ENCODE peak calls at places on chromosomes 12 and 14, in eight cellular contexts. One of them, this sample, is unnamed.

GRCh38 chr12:659090-659683 is 4.1 kb downstream of the NINJ2 start:
- DNase-seq in SK-N-SH: no peak
- DNase-seq in ovary: no peak
- DNase-seq in IMR-90: no peak
- DNase-seq in H9: no peak
- DNase-seq in endodermal cell: no peak
- DNase-seq in heart right ventricle: no peak
- DNase-seq in tibial artery: no peak
- DNase-seq in this sample: no peak

GRCh38 chr12:14207946-14208612 is 157.4 kb upstream of the ATF7IP start:
- DNase-seq in H9: no peak
- DNase-seq in heart right ventricle: no peak
- DNase-seq in IMR-90: no peak
- DNase-seq in ovary: no peak
- DNase-seq in tibial artery: no peak
- DNase-seq in SK-N-SH: no peak
- DNase-seq in endodermal cell: no peak
- DNase-seq in this sample: no peak

GRCh38 chr12:120199595-120200306 is 1.2 kb downstream of the RPLP0 start:
- DNase-seq in IMR-90: peak; percentile 77
- DNase-seq in ovary: no peak
- DNase-seq in H9: no peak
- DNase-seq in tibial artery: no peak
- DNase-seq in endodermal cell: no peak
- DNase-seq in heart right ventricle: no peak
- DNase-seq in SK-N-SH: no peak
- DNase-seq in this sample: peak; percentile 90

GRCh38 chr12:46938071-46938678 is 112.4 kb upstream of the SLC38A4 start:
- DNase-seq in heart right ventricle: no peak
- DNase-seq in SK-N-SH: no peak
- DNase-seq in IMR-90: peak; percentile 34
- DNase-seq in endodermal cell: no peak
- DNase-seq in H9: no peak
- DNase-seq in tibial artery: no peak
- DNase-seq in ovary: no peak
- DNase-seq in this sample: no peak

GRCh38 chr12:75623631-75624118 is 112.3 kb upstream of the KRR1 start:
- DNase-seq in IMR-90: peak; percentile 33
- DNase-seq in SK-N-SH: peak; percentile 15
- DNase-seq in H9: peak; percentile 46
- DNase-seq in tibial artery: no peak
- DNase-seq in endodermal cell: peak; percentile 76
- DNase-seq in heart right ventricle: no peak
- DNase-seq in ovary: no peak
- DNase-seq in this sample: no peak

GRCh38 chr14:22510527-22511110 is 78.4 kb downstream of the DAD1 start:
- DNase-seq in H9: no peak
- DNase-seq in IMR-90: peak; percentile 74
- DNase-seq in heart right ventricle: no peak
- DNase-seq in tibial artery: no peak
- DNase-seq in SK-N-SH: no peak
- DNase-seq in ovary: no peak
- DNase-seq in endodermal cell: no peak
- DNase-seq in this sample: peak; percentile 85

GRCh38 chr12:3428631-3429030 is 62.4 kb upstream of the PRMT8 start:
- DNase-seq in endodermal cell: no peak
- DNase-seq in IMR-90: no peak
- DNase-seq in SK-N-SH: no peak
- DNase-seq in H9: no peak
- DNase-seq in ovary: no peak
- DNase-seq in heart right ventricle: no peak
- DNase-seq in tibial artery: no peak
- DNase-seq in this sample: no peak

GRCh38 chr12:16121953-16122352 is 155.5 kb downstream of the SLC15A5 start:
- DNase-seq in heart right ventricle: no peak
- DNase-seq in IMR-90: no peak
- DNase-seq in H9: peak; percentile 75
- DNase-seq in tibial artery: no peak
- DNase-seq in SK-N-SH: no peak
- DNase-seq in ovary: no peak
- DNase-seq in endodermal cell: peak; percentile 88
- DNase-seq in this sample: no peak

GRCh38 chr12:2483713-2484112 is 311.1 kb upstream of the FKBP4 start:
- DNase-seq in H9: no peak
- DNase-seq in heart right ventricle: no peak
- DNase-seq in IMR-90: no peak
- DNase-seq in ovary: no peak
- DNase-seq in endodermal cell: no peak
- DNase-seq in tibial artery: no peak
- DNase-seq in SK-N-SH: no peak
- DNase-seq in this sample: no peak

GRCh38 chr12:13702401-13702800 is 279.0 kb downstream of the GRIN2B start:
- DNase-seq in IMR-90: no peak
- DNase-seq in SK-N-SH: no peak
- DNase-seq in tibial artery: no peak
- DNase-seq in ovary: no peak
- DNase-seq in endodermal cell: no peak
- DNase-seq in H9: no peak
- DNase-seq in heart right ventricle: no peak
- DNase-seq in this sample: no peak

GRCh38 chr12:132285991-132286681 is 43.3 kb downstream of the GALNT9 start:
- DNase-seq in IMR-90: peak; percentile 21
- DNase-seq in H9: peak; percentile 66
- DNase-seq in SK-N-SH: peak; percentile 62
- DNase-seq in heart right ventricle: peak; percentile 28
- DNase-seq in ovary: peak; percentile 84
- DNase-seq in tibial artery: no peak
- DNase-seq in endodermal cell: peak; percentile 82
- DNase-seq in this sample: no peak
- H3K27ac ChIP-seq in IMR-90: no peak overlapping the region
- H3K27ac ChIP-seq in H9: no peak overlapping the region
- H3K27ac ChIP-seq in SK-N-SH: no peak overlapping the region
- H3K27ac ChIP-seq in heart right ventricle: no peak overlapping the region
- H3K27ac ChIP-seq in ovary: no peak overlapping the region
- H3K27ac ChIP-seq in tibial artery: no peak overlapping the region
- H3K27ac ChIP-seq in endodermal cell: no peak overlapping the region
- H3K27ac ChIP-seq in this sample: no peak overlapping the region

DNA sequence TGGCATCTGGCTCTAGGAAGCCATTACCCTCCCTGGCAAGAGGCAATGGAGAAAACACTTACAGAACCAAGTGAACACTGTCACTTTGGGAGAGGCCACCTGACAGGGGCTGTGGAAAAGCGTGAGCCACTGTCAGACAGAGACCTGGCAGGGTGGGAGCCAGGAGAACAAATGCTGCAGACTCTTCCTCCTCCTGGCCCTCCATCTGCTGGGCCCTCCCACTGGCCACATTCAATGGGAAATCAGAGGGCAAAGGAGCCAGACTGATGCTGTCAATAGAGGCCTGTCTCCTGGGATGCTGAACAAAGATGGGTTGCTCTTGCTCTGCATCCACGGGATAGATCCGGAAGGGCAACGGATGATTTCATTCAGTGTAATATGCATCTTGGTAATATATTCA is 44.9 kb upstream of the BCAT1 start:
- DNase-seq in tibial artery: no peak
- DNase-seq in ovary: no peak
- DNase-seq in IMR-90: no peak
- DNase-seq in H9: peak; percentile 41
- DNase-seq in SK-N-SH: no peak
- DNase-seq in heart right ventricle: no peak
- DNase-seq in endodermal cell: peak; percentile 67
- DNase-seq in this sample: peak; percentile 18
- H3K27ac ChIP-seq in tibial artery: no peak overlapping the region
- H3K27ac ChIP-seq in ovary: no peak overlapping the region
- H3K27ac ChIP-seq in IMR-90: no peak overlapping the region
- H3K27ac ChIP-seq in H9: no peak overlapping the region
- H3K27ac ChIP-seq in SK-N-SH: no peak overlapping the region
- H3K27ac ChIP-seq in heart right ventricle: no peak overlapping the region
- H3K27ac ChIP-seq in endodermal cell: peak overlapping the region; percentile 62
- H3K27ac ChIP-seq in this sample: no peak overlapping the region

GRCh38 chr14:69586420-69586819 is 11.7 kb upstream of the CCDC177 start:
- DNase-seq in tibial artery: no peak
- DNase-seq in SK-N-SH: no peak
- DNase-seq in IMR-90: no peak
- DNase-seq in endodermal cell: no peak
- DNase-seq in heart right ventricle: no peak
- DNase-seq in ovary: no peak
- DNase-seq in H9: no peak
- DNase-seq in this sample: no peak
- H3K27ac ChIP-seq in tibial artery: no peak overlapping the region
- H3K27ac ChIP-seq in SK-N-SH: no peak overlapping the region
- H3K27ac ChIP-seq in IMR-90: no peak overlapping the region
- H3K27ac ChIP-seq in endodermal cell: no peak overlapping the region
- H3K27ac ChIP-seq in heart right ventricle: no peak overlapping the region
- H3K27ac ChIP-seq in ovary: no peak overlapping the region
- H3K27ac ChIP-seq in H9: no peak overlapping the region
- H3K27ac ChIP-seq in this sample: no peak overlapping the region

GRCh38 chr14:95710106-95710505 is 3.8 kb downstream of the TCL1A start:
- DNase-seq in ovary: no peak
- DNase-seq in heart right ventricle: no peak
- DNase-seq in SK-N-SH: no peak
- DNase-seq in H9: no peak
- DNase-seq in endodermal cell: no peak
- DNase-seq in IMR-90: no peak
- DNase-seq in tibial artery: no peak
- DNase-seq in this sample: no peak

GRCh38 chr14:95703341-95703740 is 10.6 kb downstream of the TCL1A start:
- DNase-seq in SK-N-SH: no peak
- DNase-seq in endodermal cell: no peak
- DNase-seq in heart right ventricle: no peak
- DNase-seq in IMR-90: no peak
- DNase-seq in tibial artery: no peak
- DNase-seq in ovary: no peak
- DNase-seq in H9: no peak
- DNase-seq in this sample: no peak

GRCh38 chr14:95703805-95704204 is 10.1 kb downstream of the TCL1A start:
- DNase-seq in IMR-90: no peak
- DNase-seq in heart right ventricle: no peak
- DNase-seq in tibial artery: no peak
- DNase-seq in SK-N-SH: no peak
- DNase-seq in ovary: no peak
- DNase-seq in endodermal cell: no peak
- DNase-seq in H9: no peak
- DNase-seq in this sample: no peak

GRCh38 chr14:95705518-95705917 is 8.4 kb downstream of the TCL1A start:
- DNase-seq in endodermal cell: no peak
- DNase-seq in SK-N-SH: no peak
- DNase-seq in IMR-90: no peak
- DNase-seq in H9: no peak
- DNase-seq in tibial artery: no peak
- DNase-seq in ovary: no peak
- DNase-seq in heart right ventricle: no peak
- DNase-seq in this sample: no peak

GRCh38 chr14:95707327-95707726 is 6.6 kb downstream of the TCL1A start:
- DNase-seq in SK-N-SH: no peak
- DNase-seq in IMR-90: no peak
- DNase-seq in ovary: no peak
- DNase-seq in H9: no peak
- DNase-seq in endodermal cell: no peak
- DNase-seq in heart right ventricle: no peak
- DNase-seq in tibial artery: no peak
- DNase-seq in this sample: no peak
- H3K27ac ChIP-seq in SK-N-SH: no peak overlapping the region
- H3K27ac ChIP-seq in IMR-90: no peak overlapping the region
- H3K27ac ChIP-seq in ovary: no peak overlapping the region
- H3K27ac ChIP-seq in H9: no peak overlapping the region
- H3K27ac ChIP-seq in endodermal cell: no peak overlapping the region
- H3K27ac ChIP-seq in heart right ventricle: no peak overlapping the region
- H3K27ac ChIP-seq in tibial artery: no peak overlapping the region
- H3K27ac ChIP-seq in this sample: no peak overlapping the region

DNA sequence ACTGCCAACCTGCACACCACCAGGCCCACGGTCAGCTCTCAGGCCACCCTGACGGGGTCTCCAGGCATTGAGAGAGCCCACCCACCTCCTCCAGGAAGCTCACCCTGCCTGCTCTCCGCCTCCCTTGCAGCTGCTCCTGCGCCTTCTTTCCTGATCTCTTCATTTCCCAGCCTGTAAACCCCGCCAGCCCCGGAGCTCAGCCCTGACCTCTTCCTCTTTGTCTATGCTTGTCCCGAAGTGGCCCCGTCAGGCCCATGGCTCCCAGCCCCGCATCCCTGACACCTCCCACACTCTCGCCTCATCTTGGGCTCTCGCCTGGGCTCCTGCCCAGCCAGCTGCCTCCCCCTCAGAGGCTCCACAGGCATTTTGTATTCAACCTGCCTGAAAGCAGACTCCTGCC is 139.3 kb downstream of the CALM1 start:
- DNase-seq in heart right ventricle: peak; percentile 75
- DNase-seq in tibial artery: no peak
- DNase-seq in H9: no peak
- DNase-seq in ovary: peak; percentile 77
- DNase-seq in IMR-90: no peak
- DNase-seq in endodermal cell: no peak
- DNase-seq in SK-N-SH: no peak
- DNase-seq in this sample: no peak
- H3K27ac ChIP-seq in heart right ventricle: peak overlapping the region; percentile 83
- H3K27ac ChIP-seq in tibial artery: no peak overlapping the region
- H3K27ac ChIP-seq in H9: no peak overlapping the region
- H3K27ac ChIP-seq in ovary: no peak overlapping the region
- H3K27ac ChIP-seq in IMR-90: no peak overlapping the region
- H3K27ac ChIP-seq in endodermal cell: no peak overlapping the region
- H3K27ac ChIP-seq in SK-N-SH: no peak overlapping the region
- H3K27ac ChIP-seq in this sample: no peak overlapping the region

GRCh38 chr12:39442895-39443703 is at the start of gene KIF21A:
- DNase-seq in endodermal cell: peak; percentile 97
- DNase-seq in ovary: peak; percentile 91
- DNase-seq in SK-N-SH: peak; percentile 93
- DNase-seq in heart right ventricle: peak; percentile 85
- DNase-seq in IMR-90: peak; percentile 61
- DNase-seq in tibial artery: peak; percentile 93
- DNase-seq in H9: peak; percentile 91
- DNase-seq in this sample: peak; percentile 98
- H3K27ac ChIP-seq in endodermal cell: peak within 1 kb of the TSS; percentile 98
- H3K27ac ChIP-seq in ovary: peak within 1 kb of the TSS; percentile 50
- H3K27ac ChIP-seq in SK-N-SH: peak within 1 kb of the TSS; percentile 96
- H3K27ac ChIP-seq in heart right ventricle: peak within 1 kb of the TSS; percentile 87
- H3K27ac ChIP-seq in IMR-90: no peak within 1 kb of the TSS
- H3K27ac ChIP-seq in tibial artery: peak within 1 kb of the TSS; percentile 75
- H3K27ac ChIP-seq in H9: no peak within 1 kb of the TSS
- H3K27ac ChIP-seq in this sample: peak within 1 kb of the TSS; percentile 53

This sample was measured in osteoblast.